ENCODE peak calls at places on chromosome 11, in five cellular contexts. One of them, this sample, is unnamed.

GRCh38 chr11:38460901-38461300 is 1862.9 kb upstream of the RAG2 start:
- DNase-seq in activated effector memory CD4-positive, alpha-beta T cell treated with Interleukin-2 at 50 U/mL for 16 hours: no peak
- DNase-seq in pancreas: no peak
- DNase-seq in mucosa of gallbladder: peak
- DNase-seq in activated T-helper 1 cell treated with anti-CD3 and anti-CD28 coated beads, Interleukin-12 subunit alpha, Interleukin-12 subunit beta, Interleukin-2, Interleukin-4 antibody, amounts not matched to agents 30 ng/mL and 10 ng/mL and 1 ng/mL, durations not matched to agents 14 hours and 24 hours and 36 hours: no peak
- DNase-seq in this sample: no peak

GRCh38 chr11:37506516-37506915 is 908.5 kb upstream of the RAG2 start:
- DNase-seq in activated effector memory CD4-positive, alpha-beta T cell treated with Interleukin-2 at 50 U/mL for 16 hours: no peak
- DNase-seq in pancreas: no peak
- DNase-seq in mucosa of gallbladder: no peak
- DNase-seq in activated T-helper 1 cell treated with anti-CD3 and anti-CD28 coated beads, Interleukin-12 subunit alpha, Interleukin-12 subunit beta, Interleukin-2, Interleukin-4 antibody, amounts not matched to agents 30 ng/mL and 10 ng/mL and 1 ng/mL, durations not matched to agents 14 hours and 24 hours and 36 hours: no peak
- DNase-seq in this sample: no peak

GRCh38 chr11:12249590-12250260 is 127.6 kb upstream of the PARVA start:
- DNase-seq in activated effector memory CD4-positive, alpha-beta T cell treated with Interleukin-2 at 50 U/mL for 16 hours: no peak
- DNase-seq in pancreas: peak
- DNase-seq in mucosa of gallbladder: peak
- DNase-seq in activated T-helper 1 cell treated with anti-CD3 and anti-CD28 coated beads, Interleukin-12 subunit alpha, Interleukin-12 subunit beta, Interleukin-2, Interleukin-4 antibody, amounts not matched to agents 30 ng/mL and 10 ng/mL and 1 ng/mL, durations not matched to agents 14 hours and 24 hours and 36 hours: no peak
- DNase-seq in this sample: no peak

GRCh38 chr11:76288166-76288978 is 82.1 kb upstream of the WNT11 start:
- DNase-seq in activated effector memory CD4-positive, alpha-beta T cell treated with Interleukin-2 at 50 U/mL for 16 hours: peak
- DNase-seq in pancreas: no peak
- DNase-seq in mucosa of gallbladder: no peak
- DNase-seq in activated T-helper 1 cell treated with anti-CD3 and anti-CD28 coated beads, Interleukin-12 subunit alpha, Interleukin-12 subunit beta, Interleukin-2, Interleukin-4 antibody, amounts not matched to agents 30 ng/mL and 10 ng/mL and 1 ng/mL, durations not matched to agents 14 hours and 24 hours and 36 hours: peak
- DNase-seq in this sample: no peak

GRCh38 chr11:14537134-14537599 is 17.0 kb upstream of the PSMA1 start:
- DNase-seq in activated effector memory CD4-positive, alpha-beta T cell treated with Interleukin-2 at 50 U/mL for 16 hours: peak
- DNase-seq in pancreas: no peak
- DNase-seq in mucosa of gallbladder: no peak
- DNase-seq in activated T-helper 1 cell treated with anti-CD3 and anti-CD28 coated beads, Interleukin-12 subunit alpha, Interleukin-12 subunit beta, Interleukin-2, Interleukin-4 antibody, amounts not matched to agents 30 ng/mL and 10 ng/mL and 1 ng/mL, durations not matched to agents 14 hours and 24 hours and 36 hours: peak
- DNase-seq in this sample: no peak

GRCh38 chr11:94638902-94639373 is 71.8 kb downstream of the PIWIL4 start:
- DNase-seq in activated effector memory CD4-positive, alpha-beta T cell treated with Interleukin-2 at 50 U/mL for 16 hours: no peak
- DNase-seq in pancreas: no peak
- DNase-seq in mucosa of gallbladder: no peak
- DNase-seq in activated T-helper 1 cell treated with anti-CD3 and anti-CD28 coated beads, Interleukin-12 subunit alpha, Interleukin-12 subunit beta, Interleukin-2, Interleukin-4 antibody, amounts not matched to agents 30 ng/mL and 10 ng/mL and 1 ng/mL, durations not matched to agents 14 hours and 24 hours and 36 hours: no peak
- DNase-seq in this sample: no peak

GRCh38 chr11:35567737-35568465 is 42.5 kb upstream of the PAMR1 start:
- DNase-seq in activated effector memory CD4-positive, alpha-beta T cell treated with Interleukin-2 at 50 U/mL for 16 hours: no peak
- DNase-seq in pancreas: no peak
- DNase-seq in mucosa of gallbladder: no peak
- DNase-seq in activated T-helper 1 cell treated with anti-CD3 and anti-CD28 coated beads, Interleukin-12 subunit alpha, Interleukin-12 subunit beta, Interleukin-2, Interleukin-4 antibody, amounts not matched to agents 30 ng/mL and 10 ng/mL and 1 ng/mL, durations not matched to agents 14 hours and 24 hours and 36 hours: no peak
- DNase-seq in this sample: no peak

GRCh38 chr11:27423125-27423524 is 49.5 kb downstream of the LGR4 start:
- DNase-seq in activated effector memory CD4-positive, alpha-beta T cell treated with Interleukin-2 at 50 U/mL for 16 hours: no peak
- DNase-seq in pancreas: no peak
- DNase-seq in mucosa of gallbladder: peak
- DNase-seq in activated T-helper 1 cell treated with anti-CD3 and anti-CD28 coated beads, Interleukin-12 subunit alpha, Interleukin-12 subunit beta, Interleukin-2, Interleukin-4 antibody, amounts not matched to agents 30 ng/mL and 10 ng/mL and 1 ng/mL, durations not matched to agents 14 hours and 24 hours and 36 hours: no peak
- DNase-seq in this sample: no peak

GRCh38 chr11:78742430-78742829 is 167.8 kb upstream of the NARS2 start:
- DNase-seq in activated effector memory CD4-positive, alpha-beta T cell treated with Interleukin-2 at 50 U/mL for 16 hours: no peak
- DNase-seq in pancreas: peak
- DNase-seq in mucosa of gallbladder: peak
- DNase-seq in activated T-helper 1 cell treated with anti-CD3 and anti-CD28 coated beads, Interleukin-12 subunit alpha, Interleukin-12 subunit beta, Interleukin-2, Interleukin-4 antibody, amounts not matched to agents 30 ng/mL and 10 ng/mL and 1 ng/mL, durations not matched to agents 14 hours and 24 hours and 36 hours: no peak
- DNase-seq in this sample: no peak

GRCh38 chr11:118606157-118606843 is 1.1 kb upstream of the PHLDB1 start:
- DNase-seq in activated effector memory CD4-positive, alpha-beta T cell treated with Interleukin-2 at 50 U/mL for 16 hours: no peak
- DNase-seq in pancreas: peak
- DNase-seq in mucosa of gallbladder: no peak
- DNase-seq in activated T-helper 1 cell treated with anti-CD3 and anti-CD28 coated beads, Interleukin-12 subunit alpha, Interleukin-12 subunit beta, Interleukin-2, Interleukin-4 antibody, amounts not matched to agents 30 ng/mL and 10 ng/mL and 1 ng/mL, durations not matched to agents 14 hours and 24 hours and 36 hours: no peak
- DNase-seq in this sample: no peak

GRCh38 chr11:119652907-119653659 is 75.9 kb downstream of the NECTIN1 start:
- DNase-seq in activated effector memory CD4-positive, alpha-beta T cell treated with Interleukin-2 at 50 U/mL for 16 hours: no peak
- DNase-seq in pancreas: no peak
- DNase-seq in mucosa of gallbladder: no peak
- DNase-seq in activated T-helper 1 cell treated with anti-CD3 and anti-CD28 coated beads, Interleukin-12 subunit alpha, Interleukin-12 subunit beta, Interleukin-2, Interleukin-4 antibody, amounts not matched to agents 30 ng/mL and 10 ng/mL and 1 ng/mL, durations not matched to agents 14 hours and 24 hours and 36 hours: no peak
- DNase-seq in this sample: no peak

GRCh38 chr11:29707924-29708323 is 308.9 kb downstream of the KCNA4 start:
- DNase-seq in activated effector memory CD4-positive, alpha-beta T cell treated with Interleukin-2 at 50 U/mL for 16 hours: no peak
- DNase-seq in pancreas: no peak
- DNase-seq in mucosa of gallbladder: no peak
- DNase-seq in activated T-helper 1 cell treated with anti-CD3 and anti-CD28 coated beads, Interleukin-12 subunit alpha, Interleukin-12 subunit beta, Interleukin-2, Interleukin-4 antibody, amounts not matched to agents 30 ng/mL and 10 ng/mL and 1 ng/mL, durations not matched to agents 14 hours and 24 hours and 36 hours: no peak
- DNase-seq in this sample: no peak

GRCh38 chr11:79708319-79708928 is 267.6 kb upstream of the TENM4 start:
- DNase-seq in activated effector memory CD4-positive, alpha-beta T cell treated with Interleukin-2 at 50 U/mL for 16 hours: no peak
- DNase-seq in pancreas: no peak
- DNase-seq in mucosa of gallbladder: no peak
- DNase-seq in activated T-helper 1 cell treated with anti-CD3 and anti-CD28 coated beads, Interleukin-12 subunit alpha, Interleukin-12 subunit beta, Interleukin-2, Interleukin-4 antibody, amounts not matched to agents 30 ng/mL and 10 ng/mL and 1 ng/mL, durations not matched to agents 14 hours and 24 hours and 36 hours: no peak
- DNase-seq in this sample: no peak

GRCh38 chr11:119484741-119485605 is 62.0 kb upstream of the THY1 start:
- DNase-seq in activated effector memory CD4-positive, alpha-beta T cell treated with Interleukin-2 at 50 U/mL for 16 hours: no peak
- DNase-seq in pancreas: peak
- DNase-seq in mucosa of gallbladder: no peak
- DNase-seq in activated T-helper 1 cell treated with anti-CD3 and anti-CD28 coated beads, Interleukin-12 subunit alpha, Interleukin-12 subunit beta, Interleukin-2, Interleukin-4 antibody, amounts not matched to agents 30 ng/mL and 10 ng/mL and 1 ng/mL, durations not matched to agents 14 hours and 24 hours and 36 hours: no peak
- DNase-seq in this sample: peak